ENCODE peak calls at places on chromosomes 11 and 22, in six cellular contexts. Q is HepG2, X is GM12878, Y is A549, T is upper lobe of left lung, D is K562. F is an unnamed sample.

GRCh38 chr11:59708537-59708936 is 5.1 kb downstream of the OR10V1 start:
- ATAC-seq in X (no peak), T (no peak), Q (no peak), Y (no peak), D (no peak), F (no peak)

GRCh38 chr22:48749555-48750227 is 1078.0 kb downstream of the BRD1 start:
- ATAC-seq in D (no peak), X (no peak), Y (no peak), Q (no peak), T (no peak), F (no peak)

GRCh38 chr11:72348250-72348649 is 86.1 kb downstream of the CLPB start:
- ATAC-seq in Q (peak), D (peak), X (no peak), Y (peak), T (no peak), F (no peak)

GRCh38 chr11:125441648-125442410 is 54.2 kb downstream of the FEZ1 start:
- ATAC-seq in X (no peak), T (no peak), D (peak), Q (no peak), Y (no peak), F (no peak)

GRCh38 chr22:46293591-46294260 is 2.9 kb upstream of the GTSE1 start:
- ATAC-seq in Y (no peak), T (no peak), X (no peak), Q (no peak), D (no peak), F (no peak)

GRCh38 chr22:35839811-35840739 is 122.4 kb downstream of the APOL5 start:
- ATAC-seq in X (no peak), Y (peak), Q (no peak), D (peak), T (peak), F (peak)

GRCh38 chr11:1053121-1053901 is 16.8 kb upstream of the MUC6 start:
- ATAC-seq in Q (no peak), X (no peak), Y (peak), D (peak), T (no peak), F (no peak)

GRCh38 chr11:34599406-34599901 is 21.4 kb upstream of the EHF start:
- ATAC-seq in Y (peak), D (peak), X (no peak), Q (peak), T (no peak), F (no peak)

GRCh38 chr22:41106122-41106968 is 14.0 kb downstream of the EP300 start:
- ATAC-seq in T (peak), D (peak), X (peak), Q (peak), Y (no peak), F (no peak)

GRCh38 chr22:25070870-25071465 is 118.5 kb downstream of the KIAA1671 start:
- ATAC-seq in Q (no peak), X (peak), D (no peak), T (no peak), Y (no peak), F (no peak)

GRCh38 chr11:129815596-129816461 is at the start of gene TMEM45B:
- ATAC-seq in Y (peak), T (peak), Q (peak), X (no peak), D (no peak), F (no peak)

GRCh38 chr22:46673677-46674236 is 53.6 kb downstream of the GRAMD4 start:
- ATAC-seq in Q (no peak), D (no peak), Y (no peak), T (no peak), X (no peak), F (no peak)

GRCh38 chr11:94112182-94112960 is 16.3 kb upstream of the PANX1 start:
- ATAC-seq in X (no peak), D (no peak), Q (no peak), Y (no peak), T (no peak), F (peak)

GRCh38 chr11:94059065-94059464 is 37.9 kb downstream of the HEPHL1 start:
- ATAC-seq in X (no peak), T (no peak), Q (no peak), D (no peak), Y (no peak), F (no peak)

GRCh38 chr22:19738664-19739447 is 15.5 kb downstream of the GP1BB start:
- ATAC-seq in Y (no peak), D (no peak), Q (no peak), T (no peak), X (no peak), F (no peak)

GRCh38 chr22:23036684-23037428 is 33.5 kb upstream of the GNAZ start:
- ATAC-seq in D (peak), Q (peak), Y (no peak), X (no peak), T (no peak), F (no peak)

GRCh38 chr11:44633641-44634040 is 68.2 kb downstream of the CD82 start:
- ATAC-seq in Q (no peak), X (no peak), D (no peak), Y (peak), T (no peak), F (no peak)

GRCh38 chr11:9053631-9054030 is 37.8 kb downstream of the SCUBE2 start:
- ATAC-seq in X (no peak), D (no peak), T (no peak), Q (no peak), Y (no peak), F (no peak)

GRCh38 chr11:30216534-30216933 is 14.3 kb upstream of the FSHB start:
- ATAC-seq in T (no peak), Q (no peak), D (no peak), Y (no peak), X (no peak), F (no peak)

GRCh38 chr11:110156503-110156902 is 63.3 kb downstream of the ZC3H12C start:
- ATAC-seq in Y (no peak), Q (no peak), X (no peak), T (no peak), D (no peak), F (no peak)

GRCh38 chr22:49999901-50000586 is 12.5 kb downstream of the IL17REL start:
- ATAC-seq in D (peak), X (no peak), Y (peak), Q (no peak), T (no peak), F (no peak)

GRCh38 chr11:67617243-67617953 is 10.7 kb downstream of the NDUFV1 start:
- ATAC-seq in T (no peak), X (no peak), D (no peak), Y (no peak), Q (peak), F (no peak)

GRCh38 chr11:12280838-12281565 is 96.4 kb upstream of the PARVA start:
- ATAC-seq in Q (peak), T (no peak), D (no peak), X (peak), Y (peak), F (no peak)

GRCh38 chr11:121672630-121673487 is 220.1 kb upstream of the SORL1-AS1 start:
- ATAC-seq in D (no peak), X (peak), T (peak), Q (no peak), Y (no peak), F (peak)

GRCh38 chr11:77075425-77075905 is 8.7 kb downstream of the CAPN5 start:
- ATAC-seq in X (no peak), D (no peak), Y (no peak), Q (peak), T (no peak), F (no peak)

GRCh38 chr11:83006877-83007330 is 64.8 kb downstream of the RAB30 start:
- ATAC-seq in T (no peak), X (peak), Q (no peak), Y (no peak), D (no peak), F (no peak)

GRCh38 chr11:1701041-1701807 is 4.2 kb downstream of the KRTAP5-6 start:
- ATAC-seq in Y (no peak), Q (no peak), X (no peak), T (no peak), D (no peak), F (no peak)

GRCh38 chr11:62108017-62108750 is 15.6 kb upstream of the INCENP start:
- ATAC-seq in D (peak), X (peak), Y (peak), T (peak), Q (peak), F (no peak)

GRCh38 chr11:78810489-78811090 is 235.9 kb upstream of the NARS2 start:
- ATAC-seq in T (no peak), D (no peak), Y (no peak), Q (no peak), X (no peak), F (peak)

GRCh38 chr22:38967451-38968450 is 10.3 kb downstream of the APOBEC3A start:
- ATAC-seq in T (peak), D (peak), X (peak), Y (no peak), Q (no peak), F (peak)

GRCh38 chr11:62501432-62501891 is 45.1 kb downstream of the AHNAK start:
- ATAC-seq in Y (no peak), D (peak), Q (peak), T (no peak), X (no peak), F (peak)

GRCh38 chr22:39661842-39662676 is 91.5 kb downstream of the CACNA1I start:
- ATAC-seq in T (no peak), Q (no peak), D (peak), Y (no peak), X (no peak), F (no peak)

GRCh38 chr11:1123970-1124369 is 33.8 kb upstream of the MUC5AC start:
- ATAC-seq in T (no peak), D (no peak), Q (no peak), Y (no peak), X (no peak), F (no peak)

GRCh38 chr11:128685383-128686044 is 8.4 kb upstream of the FLI1 start:
- ATAC-seq in D (no peak), T (no peak), Q (no peak), X (peak), Y (peak), F (no peak)

DNA sequence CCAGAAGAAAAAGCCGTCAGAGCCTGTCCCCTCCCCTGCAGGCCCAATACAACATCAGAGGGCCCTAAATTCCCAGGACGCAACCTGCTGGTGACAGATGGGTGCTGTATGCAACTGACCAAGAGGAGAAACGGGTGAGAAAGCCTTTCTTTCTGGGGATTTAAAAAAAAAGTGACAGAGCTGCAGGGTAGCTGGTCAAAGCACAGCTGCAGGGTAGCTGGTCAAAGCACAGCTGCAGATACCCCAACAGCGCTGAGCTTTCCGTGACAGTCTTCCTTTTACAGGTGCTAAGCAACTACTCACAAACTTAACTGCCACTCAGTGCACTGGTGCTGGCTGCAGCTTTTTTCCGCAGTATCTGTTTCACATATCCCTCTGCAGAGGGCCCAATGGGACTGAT is 17.8 kb downstream of the AP1B1 start:
- ATAC-seq in Q (no peak), Y (no peak), T (no peak), D (peak), X (no peak), F (no peak)
- H3K27ac ChIP-seq in Q (no peak), Y (no peak), T (peak), D (no peak), X (no peak), F (no peak)

GRCh38 chr11:15967166-15967565 is 389.2 kb downstream of the SOX6 start:
- ATAC-seq in Y (peak), T (peak), X (no peak), Q (no peak), D (no peak), F (no peak)
- TF ChIP-seq EP300 in Y (no peak), T (no peak), X (no peak), Q (no peak), D (no peak), F (no peak)

DNA sequence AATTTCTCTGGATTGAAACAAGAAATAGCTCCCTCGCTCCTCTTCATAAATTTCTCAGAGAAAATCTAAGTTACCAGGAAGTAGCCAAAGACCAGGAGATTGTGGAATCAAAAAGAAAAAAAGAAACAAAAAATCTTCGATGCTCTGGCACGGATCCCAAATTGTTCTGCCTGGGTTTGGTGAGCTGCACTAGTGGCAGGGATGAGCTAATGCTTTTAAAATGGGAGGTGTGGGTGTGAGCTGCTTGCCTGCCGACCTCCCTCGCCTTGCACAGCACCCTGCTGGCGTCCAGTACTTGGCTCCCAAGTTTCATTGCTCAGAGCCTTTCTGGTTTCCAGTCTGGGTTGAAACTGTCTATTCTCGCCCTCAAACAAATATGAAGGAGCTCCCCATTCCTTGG is 2.5 kb downstream of the TIMP3 start:
- ATAC-seq in T (peak), D (peak), Q (no peak), X (no peak), Y (no peak), F (no peak)
- H3K27ac ChIP-seq in T (peak), D (no peak), Q (no peak), X (no peak), Y (no peak), F (peak)

DNA sequence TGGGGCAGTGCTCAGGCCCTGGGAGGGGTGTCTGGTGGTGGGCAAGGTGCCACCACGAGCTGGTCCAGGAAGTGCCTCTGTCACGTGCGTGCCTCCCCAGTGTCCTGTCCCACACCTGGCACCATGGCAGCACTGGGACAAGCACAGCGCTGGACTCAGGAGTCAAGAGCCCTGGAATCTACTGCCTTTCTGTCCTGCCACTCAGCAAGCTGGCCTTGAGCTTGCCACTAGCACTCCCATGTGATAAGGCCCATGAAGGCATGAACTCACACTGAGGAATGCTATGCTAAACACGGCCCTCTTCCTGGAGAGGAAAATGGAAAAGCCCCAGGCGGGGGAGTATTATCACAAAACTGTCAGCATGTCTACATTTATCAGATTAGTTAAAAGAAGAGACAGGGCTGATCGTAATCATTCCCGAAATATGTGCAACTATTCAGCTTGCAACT is 50.7 kb upstream of the SLC35C1 start:
- ATAC-seq in Q (peak), X (no peak), T (peak), D (no peak), Y (peak), F (no peak)
- TF ChIP-seq EP300 in Q (no peak), X (no peak), T (no peak), D (no peak), Y (no peak), F (no peak)

GRCh38 chr11:37108436-37109204 is 510.6 kb upstream of the RAG2 start:
- ATAC-seq in Q (no peak), D (no peak), Y (no peak), T (no peak), X (no peak), F (no peak)

GRCh38 chr11:37110383-37110782 is 512.3 kb upstream of the RAG2 start:
- ATAC-seq in D (no peak), Y (no peak), Q (no peak), X (no peak), T (peak), F (no peak)

GRCh38 chr11:37105456-37105855 is 507.4 kb upstream of the RAG2 start:
- ATAC-seq in X (no peak), Q (no peak), T (no peak), Y (no peak), D (no peak), F (no peak)

GRCh38 chr11:37109205-37109585 is 511.2 kb upstream of the RAG2 start:
- ATAC-seq in Q (no peak), Y (no peak), D (no peak), T (no peak), X (no peak), F (no peak)

DNA sequence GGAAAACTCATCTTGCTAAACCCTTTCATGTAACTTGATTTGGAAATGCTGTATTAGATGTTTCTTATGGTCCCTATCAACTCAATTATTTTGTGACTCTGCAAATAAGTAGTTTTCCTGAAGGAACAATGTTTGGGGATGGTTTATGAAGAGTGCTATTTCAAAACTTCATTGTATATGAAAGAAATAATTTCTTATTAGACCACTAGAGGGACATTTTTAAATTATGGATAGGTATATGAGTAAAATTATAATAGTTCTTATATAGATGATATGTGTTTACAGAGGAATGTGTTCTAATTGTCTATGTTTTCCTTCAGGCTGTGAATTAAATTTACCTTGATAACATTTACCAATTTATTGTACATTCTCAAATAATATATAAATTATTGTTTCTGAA is 509.4 kb upstream of the RAG2 start:
- ATAC-seq in X (no peak), D (no peak), Q (no peak), T (no peak), Y (no peak), F (no peak)
- H3K27ac ChIP-seq in X (no peak), D (no peak), Q (no peak), T (no peak), Y (no peak), F (no peak)